ENCODE peak calls at places on chromosomes 3 and 15, in four cellular contexts. One of them, this sample, is unnamed.

GRCh38 chr3:147735662-147736061 is 326.5 kb downstream of the ZIC1 start:
- DNase-seq in stomach: no peak
- DNase-seq in transverse colon: no peak
- DNase-seq in GM12891: no peak
- DNase-seq in this sample: no peak

GRCh38 chr15:69873807-69874206 is 223.9 kb downstream of the TLE3 start:
- DNase-seq in transverse colon: no peak
- DNase-seq in stomach: no peak
- DNase-seq in GM12891: no peak
- DNase-seq in this sample: no peak

GRCh38 chr3:137738710-137739109 is 25.4 kb upstream of the SOX14 start:
- DNase-seq in transverse colon: no peak
- DNase-seq in stomach: no peak
- DNase-seq in GM12891: no peak
- DNase-seq in this sample: no peak

GRCh38 chr15:47503884-47504283 is 213.4 kb upstream of the SEMA6D start:
- DNase-seq in GM12891: no peak
- DNase-seq in transverse colon: no peak
- DNase-seq in stomach: no peak
- DNase-seq in this sample: no peak

GRCh38 chr3:115858995-115859807 is 235.9 kb downstream of the GAP43 start:
- DNase-seq in GM12891: no peak
- DNase-seq in transverse colon: no peak
- DNase-seq in stomach: no peak
- DNase-seq in this sample: no peak

GRCh38 chr3:129106866-129107565 is 14.6 kb downstream of the RAB43 start:
- DNase-seq in stomach: peak; percentile 44
- DNase-seq in transverse colon: peak; percentile 51
- DNase-seq in GM12891: no peak
- DNase-seq in this sample: no peak

GRCh38 chr3:125593991-125594574 is 1.2 kb downstream of the OSBPL11 start:
- DNase-seq in transverse colon: no peak
- DNase-seq in GM12891: no peak
- DNase-seq in stomach: no peak
- DNase-seq in this sample: no peak

GRCh38 chr3:108178676-108179075 is 43.5 kb downstream of the IFT57 start:
- DNase-seq in transverse colon: no peak
- DNase-seq in stomach: no peak
- DNase-seq in GM12891: no peak
- DNase-seq in this sample: no peak

GRCh38 chr15:96070636-96071035 is 259.9 kb upstream of the NR2F2 start:
- DNase-seq in stomach: no peak
- DNase-seq in GM12891: no peak
- DNase-seq in transverse colon: no peak
- DNase-seq in this sample: no peak

GRCh38 chr3:71537211-71537611 is 46.3 kb downstream of the FOXP1 start:
- DNase-seq in stomach: no peak
- DNase-seq in GM12891: no peak
- DNase-seq in transverse colon: no peak
- DNase-seq in this sample: no peak

GRCh38 chr15:58839485-58839884 is 68.4 kb downstream of the MINDY2 start:
- DNase-seq in transverse colon: no peak
- DNase-seq in stomach: no peak
- DNase-seq in GM12891: no peak
- DNase-seq in this sample: no peak

GRCh38 chr3:42159706-42160472 is 68.7 kb downstream of the TRAK1 start:
- DNase-seq in transverse colon: peak; percentile 87
- DNase-seq in stomach: peak; percentile 86
- DNase-seq in GM12891: peak; percentile 56
- DNase-seq in this sample: no peak

GRCh38 chr15:80568298-80568697 is 126.8 kb upstream of the ABHD17C start:
- DNase-seq in stomach: no peak
- DNase-seq in GM12891: no peak
- DNase-seq in transverse colon: no peak
- DNase-seq in this sample: no peak

GRCh38 chr15:74314897-74315438 is 52.5 kb downstream of the CYP11A1 start:
- DNase-seq in stomach: no peak
- DNase-seq in transverse colon: no peak
- DNase-seq in GM12891: no peak
- DNase-seq in this sample: no peak

GRCh38 chr3:78858910-78859309 is 908.9 kb downstream of the ROBO1 start:
- DNase-seq in stomach: no peak
- DNase-seq in transverse colon: no peak
- DNase-seq in GM12891: no peak
- DNase-seq in this sample: no peak

GRCh38 chr3:145094355-145094941 is 1066.5 kb downstream of the PLOD2 start:
- DNase-seq in stomach: no peak
- DNase-seq in transverse colon: no peak
- DNase-seq in GM12891: peak; percentile 1
- DNase-seq in this sample: no peak

GRCh38 chr3:36993326-36994283 is at the start of gene MLH1:
- DNase-seq in GM12891: peak; percentile 48
- DNase-seq in transverse colon: peak; percentile 100
- DNase-seq in stomach: peak; percentile 100
- DNase-seq in this sample: peak; percentile 97
- TF ChIP-seq POLR2A in GM12891: peak; percentile 96
- TF ChIP-seq POLR2A in transverse colon: peak; percentile 68
- TF ChIP-seq POLR2A in stomach: no peak
- TF ChIP-seq POLR2A in this sample: peak; percentile 86

DNA sequence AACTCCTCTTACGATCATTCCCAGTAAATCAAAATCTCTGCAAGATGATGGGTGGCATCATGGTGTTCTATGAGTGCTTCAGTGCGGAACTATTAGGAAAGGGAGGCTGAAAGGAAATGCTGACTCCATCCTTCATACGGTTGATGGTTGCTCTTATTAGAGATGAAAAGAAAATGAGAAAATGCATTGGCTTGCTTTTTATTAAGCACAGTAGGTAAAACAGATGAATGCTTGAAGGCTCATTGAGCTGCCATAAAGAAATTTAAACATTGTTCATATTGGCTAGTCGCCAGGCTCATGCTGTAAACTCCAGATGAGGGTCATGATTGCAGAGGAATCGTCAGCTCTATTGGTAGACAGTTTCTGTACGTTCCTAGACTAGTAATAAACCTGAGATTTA is 115.8 kb downstream of the EPHA3 start:
- DNase-seq in GM12891: no peak
- DNase-seq in transverse colon: no peak
- DNase-seq in stomach: no peak
- DNase-seq in this sample: no peak
- TF ChIP-seq POLR2AphosphoS5 in GM12891: no peak
- TF ChIP-seq POLR2AphosphoS5 in transverse colon: no peak
- TF ChIP-seq POLR2AphosphoS5 in stomach: no peak
- TF ChIP-seq POLR2AphosphoS5 in this sample: no peak

DNA sequence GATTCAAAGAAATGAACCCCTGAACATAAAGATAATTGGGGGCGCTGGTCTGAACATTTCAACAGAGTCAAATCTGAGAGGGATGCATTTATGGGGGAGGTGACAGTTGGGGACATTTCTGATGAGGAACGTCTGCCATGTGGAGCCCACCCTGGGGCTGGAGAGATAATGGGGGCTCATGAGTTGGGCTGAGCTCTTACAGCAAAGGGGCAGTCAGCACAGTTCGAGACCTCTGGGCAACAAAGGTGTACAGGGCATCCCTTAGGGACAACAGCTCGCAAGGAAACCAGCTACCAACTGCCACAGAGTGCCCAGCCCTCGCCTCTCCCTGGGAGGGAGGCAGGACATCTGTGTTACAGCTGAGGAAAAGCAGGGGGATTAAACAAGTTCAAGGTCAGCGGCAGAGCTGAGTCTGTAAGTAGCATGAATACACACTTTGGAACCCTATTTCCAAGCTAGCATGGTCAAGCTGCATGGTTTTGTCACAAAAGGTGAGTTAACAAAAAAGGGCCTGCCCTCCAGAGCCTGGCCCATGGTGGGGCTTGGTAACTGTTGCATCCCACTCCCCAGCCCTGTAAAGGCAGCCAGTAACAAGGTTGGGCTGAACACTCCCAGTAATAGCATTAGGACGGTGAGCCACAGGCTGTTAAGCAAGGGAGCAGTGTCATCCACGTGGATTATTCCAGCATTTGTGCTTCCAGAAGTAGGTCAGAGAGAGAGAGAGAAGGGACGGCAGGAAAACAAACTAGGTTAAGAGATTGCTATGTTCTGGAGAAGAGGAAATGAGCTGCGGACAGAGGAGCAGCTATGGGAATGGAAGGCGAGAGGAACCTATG is 4.3 kb downstream of the GNB5 start:
- DNase-seq in GM12891: no peak
- DNase-seq in stomach: no peak
- DNase-seq in transverse colon: no peak
- DNase-seq in this sample: no peak
- TF ChIP-seq POLR2A in GM12891: no peak
- TF ChIP-seq POLR2A in stomach: no peak
- TF ChIP-seq POLR2A in transverse colon: no peak
- TF ChIP-seq POLR2A in this sample: no peak

DNA sequence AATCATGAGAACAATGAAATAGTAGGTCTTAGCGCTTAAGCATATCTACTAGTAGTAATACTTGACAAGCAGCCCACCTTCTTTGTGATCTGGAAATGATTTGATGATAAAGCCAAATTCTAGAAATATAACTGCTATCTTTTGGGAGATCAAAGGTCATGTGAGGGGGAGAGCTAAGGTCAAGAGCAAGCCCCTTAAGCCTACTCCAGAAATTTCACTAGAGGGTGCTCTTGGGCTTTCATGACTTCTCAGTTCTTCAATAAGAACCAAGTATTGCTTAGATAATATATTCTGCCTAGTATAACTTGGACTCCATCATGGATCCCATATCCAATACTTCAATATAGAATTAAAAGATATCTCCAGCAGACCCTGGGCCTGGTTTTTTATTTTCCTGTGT is 319.6 kb downstream of the ZBTB20 start:
- DNase-seq in GM12891: no peak
- DNase-seq in stomach: no peak
- DNase-seq in transverse colon: no peak
- DNase-seq in this sample: no peak
- TF ChIP-seq POLR2AphosphoS5 in GM12891: no peak
- TF ChIP-seq POLR2AphosphoS5 in stomach: no peak
- TF ChIP-seq POLR2AphosphoS5 in transverse colon: no peak
- TF ChIP-seq POLR2AphosphoS5 in this sample: no peak

DNA sequence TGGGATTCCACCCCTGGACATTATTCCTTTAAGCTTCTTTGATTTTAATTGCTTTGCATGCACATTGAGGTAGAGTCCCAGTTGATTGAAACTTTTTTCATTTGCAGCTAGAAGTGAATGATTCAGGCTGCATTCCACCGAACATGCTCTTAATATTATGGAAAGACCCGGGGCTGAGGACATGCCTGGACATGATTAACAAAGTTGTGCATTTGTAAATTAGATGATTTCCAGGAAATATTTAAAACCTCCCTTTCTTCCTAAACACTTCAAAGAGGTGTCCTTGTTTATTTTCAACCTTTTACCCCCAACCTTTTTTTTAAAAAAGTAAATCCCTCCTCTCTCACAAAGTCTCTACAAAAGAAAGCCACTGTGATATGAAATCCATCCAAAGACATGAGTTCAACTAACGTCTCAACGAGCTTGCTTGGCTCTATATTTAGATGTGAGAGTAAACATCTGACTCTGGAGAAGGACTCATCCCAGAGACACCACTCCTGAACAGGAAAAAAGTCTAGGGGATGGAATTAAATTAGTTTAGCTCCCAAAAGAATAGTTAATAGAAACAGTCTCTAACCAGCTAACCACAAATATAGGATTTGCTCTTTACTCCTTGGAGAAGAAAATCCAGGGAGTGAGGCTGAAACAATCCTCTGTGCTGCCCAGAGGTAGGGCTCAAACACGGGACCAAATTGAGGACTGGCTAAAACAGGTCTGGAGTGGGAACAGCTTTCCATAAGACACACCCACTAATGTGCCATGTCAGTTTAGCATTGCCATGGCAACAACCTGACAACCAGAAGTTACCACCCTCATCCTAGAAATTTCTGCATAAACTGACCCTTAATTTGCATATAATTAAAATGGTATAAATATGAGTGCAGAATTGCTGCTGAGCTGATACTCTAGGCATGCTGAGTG is 83.1 kb downstream of the XXYLT1 start:
- DNase-seq in GM12891: no peak
- DNase-seq in transverse colon: no peak
- DNase-seq in stomach: no peak
- DNase-seq in this sample: no peak
- TF ChIP-seq POLR2A in GM12891: no peak
- TF ChIP-seq POLR2A in transverse colon: no peak
- TF ChIP-seq POLR2A in stomach: no peak
- TF ChIP-seq POLR2A in this sample: no peak

GRCh38 chr15:92624401-92624991 is 31.1 kb downstream of the FAM174B start:
- DNase-seq in stomach: peak; percentile 57
- DNase-seq in GM12891: no peak
- DNase-seq in transverse colon: peak; percentile 19
- DNase-seq in this sample: peak; percentile 85

GRCh38 chr15:92623435-92623834 is 32.1 kb downstream of the FAM174B start:
- DNase-seq in GM12891: no peak
- DNase-seq in stomach: no peak
- DNase-seq in transverse colon: peak; percentile 28
- DNase-seq in this sample: no peak

GRCh38 chr15:92627014-92627413 is 28.6 kb downstream of the FAM174B start:
- DNase-seq in stomach: peak; percentile 26
- DNase-seq in GM12891: no peak
- DNase-seq in transverse colon: no peak
- DNase-seq in this sample: no peak

GRCh38 chr15:92621972-92622533 is 33.5 kb downstream of the FAM174B start:
- DNase-seq in stomach: no peak
- DNase-seq in GM12891: no peak
- DNase-seq in transverse colon: no peak
- DNase-seq in this sample: no peak

DNA sequence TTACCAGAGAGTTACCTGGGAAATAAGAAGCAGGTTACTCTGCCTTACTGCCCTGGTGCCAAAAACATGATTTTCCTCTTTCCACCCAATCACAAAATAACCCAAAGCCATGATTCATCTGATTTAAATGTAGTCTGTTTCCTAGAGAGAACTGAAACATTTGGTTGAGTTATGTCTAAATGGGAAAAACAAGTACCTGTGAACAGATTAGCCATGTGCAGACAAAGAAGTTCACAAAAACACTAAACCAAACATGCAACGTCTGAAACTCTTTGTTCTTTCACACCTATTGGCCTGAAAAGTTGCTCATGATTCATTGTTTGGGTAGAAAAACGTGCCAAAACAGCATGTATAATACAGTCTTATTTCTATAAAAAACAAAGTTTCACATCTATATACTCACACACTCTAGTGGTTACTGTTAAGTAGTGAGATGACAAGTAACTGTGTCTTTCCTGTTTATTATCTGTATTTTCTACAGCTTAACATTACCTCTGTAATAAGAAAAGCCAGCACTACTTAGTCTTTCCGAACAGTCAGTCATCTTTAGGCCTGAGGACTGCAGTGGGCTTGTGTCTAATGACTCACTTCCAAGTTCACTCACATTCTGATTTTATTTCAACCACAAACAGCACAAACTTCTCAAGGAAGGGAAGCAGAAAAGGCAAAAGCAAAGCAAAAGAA is 30.1 kb downstream of the FAM174B start:
- DNase-seq in GM12891: no peak
- DNase-seq in transverse colon: no peak
- DNase-seq in stomach: no peak
- DNase-seq in this sample: no peak
- TF ChIP-seq POLR2AphosphoS5 in GM12891: no peak
- TF ChIP-seq POLR2AphosphoS5 in transverse colon: no peak
- TF ChIP-seq POLR2AphosphoS5 in stomach: no peak
- TF ChIP-seq POLR2AphosphoS5 in this sample: no peak